ENCODE peak calls at places on chromosomes 11 and 22, in seven cellular contexts. D, V, C, A, F, T and I are unnamed samples.

GRCh38 chr11:64768300-64768694 is 8.5 kb upstream of the PYGM start:
- DNase-seq in A (no peak), C (no peak), T (no peak), F (no peak), V (no peak), D (no peak), I (no peak)

GRCh38 chr11:74820763-74821162 is 72.1 kb downstream of the RNF169 start:
- DNase-seq in C (no peak), F (no peak), V (no peak), T (no peak), A (no peak), D (peak; percentile 46), I (no peak)

GRCh38 chr22:42757475-42757874 is 36.8 kb upstream of the A4GALT start:
- DNase-seq in A (no peak), V (no peak), F (no peak), D (no peak), T (no peak), C (no peak), I (no peak)

GRCh38 chr11:12057299-12057980 is 49.0 kb upstream of the DKK3 start:
- DNase-seq in D (no peak), A (no peak), F (no peak), C (no peak), V (peak; percentile 52), T (no peak), I (no peak)

GRCh38 chr22:28864878-28865596 is 18.3 kb upstream of the ZNRF3 start:
- DNase-seq in F (no peak), V (no peak), D (no peak), A (no peak), T (no peak), C (no peak), I (peak; percentile 70)

GRCh38 chr11:60810151-60810550 is 25.0 kb downstream of the MS4A10 start:
- DNase-seq in C (no peak), V (no peak), T (no peak), A (no peak), F (no peak), D (no peak), I (no peak)

GRCh38 chr11:86244063-86244521 is 461 bp upstream of the EED start:
- DNase-seq in T (no peak), F (no peak), C (peak; percentile 72), A (peak; percentile 95), V (peak; percentile 93), D (no peak), I (peak; percentile 82)

GRCh38 chr11:134513585-134514120 is 101.6 kb upstream of the B3GAT1 start:
- DNase-seq in C (no peak), D (no peak), A (no peak), T (no peak), F (no peak), V (peak; percentile 55), I (no peak)

GRCh38 chr11:69231466-69232018 is 62.4 kb upstream of the MYEOV start:
- DNase-seq in A (no peak), C (no peak), F (no peak), T (no peak), D (no peak), V (no peak), I (no peak)

GRCh38 chr22:44862981-44863860 is 110.8 kb downstream of the ARHGAP8 start:
- DNase-seq in V (peak; percentile 66), C (no peak), T (no peak), D (no peak), A (peak; percentile 37), F (no peak), I (no peak)

GRCh38 chr22:50601669-50602337 is 1.2 kb downstream of the MAPK8IP2 start:
- DNase-seq in T (no peak), V (peak; percentile 48), A (no peak), C (no peak), F (no peak), D (no peak), I (no peak)

GRCh38 chr22:48594016-48594756 is 1233.5 kb downstream of the BRD1 start:
- DNase-seq in C (no peak), V (peak; percentile 34), D (no peak), F (no peak), T (no peak), A (no peak), I (no peak)

GRCh38 chr11:55895216-55895615 is 12.1 kb downstream of the TRIM51 start:
- DNase-seq in F (no peak), V (no peak), T (no peak), D (no peak), A (no peak), C (no peak), I (no peak)

GRCh38 chr11:12064136-12064953 is 46.0 kb upstream of the MICAL2 start:
- DNase-seq in F (no peak), T (no peak), V (no peak), C (no peak), D (no peak), A (no peak), I (no peak)

GRCh38 chr11:45554230-45554967 is 111.0 kb downstream of the CHST1 start:
- DNase-seq in F (no peak), C (no peak), V (no peak), D (no peak), A (no peak), T (no peak), I (no peak)

GRCh38 chr22:26314171-26314570 is 114.9 kb upstream of the ASPHD2 start:
- DNase-seq in V (no peak), F (no peak), A (no peak), D (no peak), C (no peak), T (no peak), I (no peak)

GRCh38 chr11:107493117-107493516 is 35.5 kb upstream of the CWF19L2 start:
- DNase-seq in D (peak; percentile 13), C (no peak), A (no peak), F (no peak), V (no peak), T (no peak), I (no peak)

GRCh38 chr11:72930011-72930410 is 115.8 kb downstream of the ATG16L2 start:
- DNase-seq in A (peak; percentile 41), T (no peak), F (no peak), D (no peak), C (no peak), V (no peak), I (peak; percentile 25)

GRCh38 chr22:29461263-29461662 is 18.8 kb upstream of the NEFH start:
- DNase-seq in A (no peak), C (no peak), V (no peak), F (no peak), T (no peak), D (no peak), I (no peak)

GRCh38 chr11:117827521-117828511 is 3.3 kb upstream of the FXYD2 start:
- DNase-seq in C (no peak), T (no peak), A (no peak), D (no peak), F (no peak), V (peak; percentile 93), I (no peak)

GRCh38 chr22:25488244-25489020 is 76.0 kb upstream of the GRK3 start:
- DNase-seq in A (no peak), F (no peak), C (peak; percentile 17), V (peak; percentile 85), D (peak; percentile 39), T (no peak), I (no peak)

GRCh38 chr22:33274214-33274828 is 216.1 kb upstream of the SYN3 start:
- DNase-seq in A (peak; percentile 85), C (peak; percentile 1), F (no peak), T (peak; percentile 56), V (no peak), D (no peak), I (peak; percentile 34)

GRCh38 chr11:46346886-46347636 is at the start of gene DGKZ:
- DNase-seq in C (peak; percentile 75), F (peak; percentile 83), V (peak; percentile 95), T (peak; percentile 99), A (peak; percentile 93), D (peak; percentile 84), I (peak; percentile 88)

GRCh38 chr11:117824571-117825537 is at the start of gene FXYD2:
- DNase-seq in F (no peak), C (no peak), V (peak; percentile 92), A (no peak), T (no peak), D (no peak), I (no peak)

GRCh38 chr22:25623310-25623734 is 58.8 kb downstream of the GRK3 start:
- DNase-seq in A (peak; percentile 87), D (no peak), C (no peak), V (no peak), F (no peak), T (no peak), I (no peak)

GRCh38 chr11:7251836-7252682 is at the start of gene SYT9:
- DNase-seq in C (peak; percentile 9), V (peak; percentile 80), T (peak; percentile 11), F (peak; percentile 80), A (peak; percentile 29), D (peak; percentile 12), I (no peak)

GRCh38 chr22:45583504-45583903 is 80.8 kb downstream of the FBLN1 start:
- DNase-seq in F (no peak), V (no peak), A (peak; percentile 20), C (no peak), D (no peak), T (no peak), I (no peak)

GRCh38 chr11:75155570-75156422 is 4.9 kb downstream of the SLCO2B1 start:
- DNase-seq in V (no peak), A (no peak), D (peak; percentile 37), T (no peak), F (no peak), C (no peak), I (peak; percentile 79)

GRCh38 chr22:38202437-38203089 is 769 bp downstream of the MAFF start:
- DNase-seq in D (peak; percentile 78), V (peak; percentile 96), T (peak; percentile 57), A (peak; percentile 69), F (no peak), C (peak; percentile 34), I (no peak)

GRCh38 chr11:125343732-125344131 is 152.3 kb downstream of the FEZ1 start:
- DNase-seq in A (no peak), V (no peak), T (no peak), C (no peak), F (no peak), D (no peak), I (no peak)

GRCh38 chr11:70480711-70481110 is 82.4 kb downstream of the CTTN start:
- DNase-seq in D (no peak), C (no peak), A (no peak), F (no peak), V (peak; percentile 35), T (no peak), I (no peak)

GRCh38 chr11:65479184-65480145 is 19.4 kb upstream of the MALAT1 start:
- DNase-seq in C (no peak), V (peak; percentile 76), F (peak; percentile 57), A (no peak), T (no peak), D (peak; percentile 86), I (peak; percentile 47)

GRCh38 chr22:39839917-39840510 is 53.5 kb downstream of the ENTHD1 start:
- DNase-seq in A (peak; percentile 55), C (no peak), F (no peak), V (no peak), T (no peak), D (no peak), I (no peak)

GRCh38 chr11:65424200-65425104 is 1.9 kb downstream of the NEAT1 start:
- DNase-seq in F (no peak), A (peak; percentile 57), C (no peak), V (peak; percentile 83), D (peak; percentile 43), T (no peak), I (no peak)

GRCh38 chr22:27108425-27109114 is 451.2 kb downstream of the MIAT start:
- DNase-seq in D (no peak), C (no peak), V (peak; percentile 86), A (no peak), T (no peak), F (no peak), I (no peak)